ENCODE peak calls at places on chromosomes 11 and 22, in nine cellular contexts. M is psoas muscle; G is cardiac muscle cell; O is breast epithelium; A is ovary; Q is Peyer's patch; Y is prostate gland; I is CD8-positive, alpha-beta T cell; J is stomach. P is an unnamed sample.

GRCh38 chr22:38981005-38981658 is 1.0 kb upstream of the APOBEC3B start:
- DNase-seq in O (no peak), Y (peak; percentile 62), A (peak; percentile 59), G (peak; percentile 49), M (no peak), Q (no peak), I (no peak), J (no peak), P (peak; percentile 54)

GRCh38 chr11:68934666-68935065 is 31.0 kb downstream of the IGHMBP2 start:
- DNase-seq in J (no peak), I (no peak), Y (no peak), G (no peak), O (no peak), M (no peak), Q (no peak), A (no peak), P (no peak)

GRCh38 chr11:92793189-92793588 is 176.3 kb upstream of the MTNR1B start:
- DNase-seq in A (no peak), J (no peak), I (no peak), G (no peak), Y (no peak), M (no peak), Q (no peak), O (no peak), P (no peak)

GRCh38 chr22:36156515-36157419 is 3.8 kb downstream of the APOL3 start:
- DNase-seq in Q (peak; percentile 67), M (peak; percentile 90), J (peak; percentile 68), O (peak; percentile 82), Y (peak; percentile 66), I (peak; percentile 36), A (peak; percentile 93), G (peak; percentile 91), P (peak; percentile 28)

GRCh38 chr11:120133216-120134105 is 4.5 kb downstream of the TRIM29 start:
- DNase-seq in M (no peak), G (no peak), J (peak; percentile 17), Q (no peak), Y (no peak), O (peak; percentile 18), I (no peak), A (peak; percentile 2), P (peak; percentile 6)

GRCh38 chr22:32632650-32633049 is 158.0 kb downstream of the FBXO7 start:
- DNase-seq in M (no peak), O (no peak), A (no peak), Y (no peak), J (no peak), G (no peak), Q (no peak), I (no peak), P (no peak)

GRCh38 chr11:102806296-102806695 is 8.3 kb upstream of the MMP1 start:
- DNase-seq in Q (no peak), Y (no peak), J (no peak), I (no peak), M (no peak), G (peak; percentile 80), O (no peak), A (no peak), P (no peak)

GRCh38 chr11:125085301-125086081 is 22.4 kb downstream of the SLC37A2 start:
- DNase-seq in I (no peak), G (no peak), Q (peak; percentile 45), A (no peak), M (no peak), Y (no peak), J (no peak), O (no peak), P (no peak)

GRCh38 chr22:49593509-49593908 is 234.2 kb downstream of the BRD1 start:
- DNase-seq in Y (no peak), J (no peak), O (no peak), A (no peak), G (no peak), M (no peak), I (no peak), Q (no peak), P (no peak)

GRCh38 chr11:59866397-59866796 is at the start of gene TCN1:
- DNase-seq in M (no peak), O (peak; percentile 23), Q (no peak), A (no peak), Y (no peak), G (peak; percentile 3), I (no peak), J (no peak), P (no peak)

GRCh38 chr11:12001152-12001551 is 7.3 kb downstream of the DKK3 start:
- DNase-seq in O (no peak), I (no peak), J (no peak), A (no peak), Q (no peak), Y (no peak), G (no peak), M (no peak), P (no peak)

GRCh38 chr11:77322506-77322905 is 21.0 kb upstream of the GDPD4 start:
- DNase-seq in M (no peak), I (no peak), Y (no peak), Q (no peak), A (peak; percentile 50), J (no peak), G (peak; percentile 66), O (no peak), P (no peak)

DNA sequence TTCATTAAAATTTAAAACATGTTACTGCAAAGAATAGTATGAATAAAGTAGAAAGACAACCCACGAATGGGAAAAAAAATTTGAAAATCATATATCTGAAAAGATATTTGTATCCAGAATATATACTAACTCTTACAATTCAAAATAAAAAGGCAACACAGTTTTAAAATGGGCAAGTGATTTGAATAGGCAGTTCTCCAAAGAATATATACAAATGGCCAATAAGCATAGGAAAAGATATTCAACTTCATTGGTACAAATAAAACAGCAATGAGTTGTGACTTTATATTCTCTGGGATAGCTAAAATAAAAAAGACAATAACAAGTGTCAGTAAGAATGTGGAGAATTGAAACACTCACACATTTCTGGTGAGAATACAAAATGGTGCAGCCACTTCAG is 41.6 kb upstream of the FAM181B start:
- DNase-seq in Y (no peak), O (no peak), Q (no peak), G (no peak), M (no peak), J (no peak), I (no peak), A (no peak), P (no peak)
- H3K4me3 ChIP-seq in Y (no peak overlapping the region), O (no peak overlapping the region), Q (no peak overlapping the region), G (no peak overlapping the region), M (no peak overlapping the region), J (no peak overlapping the region), I (no peak overlapping the region), A (no peak overlapping the region), P (no peak overlapping the region)

GRCh38 chr11:2319791-2320481 is 18.1 kb downstream of the TSPAN32 start:
- DNase-seq in O (no peak), M (no peak), A (no peak), Y (no peak), G (no peak), J (peak; percentile 1), I (no peak), Q (no peak), P (no peak)
- H3K27me3 ChIP-seq in O (no peaks in the 10 kb centered on the region), M (no peaks in the 10 kb centered on the region), A (no peaks in the 10 kb centered on the region), Y (no peaks in the 10 kb centered on the region), G (no peaks in the 10 kb centered on the region), J (no peaks in the 10 kb centered on the region), I (no peaks in the 10 kb centered on the region), Q (no peaks in the 10 kb centered on the region), P (no peaks in the 10 kb centered on the region)

GRCh38 chr11:113159967-113160621 is 154.3 kb upstream of the TTC12 start:
- DNase-seq in M (no peak), I (no peak), Y (no peak), A (peak; percentile 70), G (peak; percentile 79), O (no peak), J (no peak), Q (no peak), P (peak; percentile 42)
- H3K4me3 ChIP-seq in M (no peak overlapping the region), I (no peak overlapping the region), Y (no peak overlapping the region), A (no peak overlapping the region), G (no peak overlapping the region), O (no peak overlapping the region), J (no peak overlapping the region), Q (no peak overlapping the region), P (no peak overlapping the region)

DNA sequence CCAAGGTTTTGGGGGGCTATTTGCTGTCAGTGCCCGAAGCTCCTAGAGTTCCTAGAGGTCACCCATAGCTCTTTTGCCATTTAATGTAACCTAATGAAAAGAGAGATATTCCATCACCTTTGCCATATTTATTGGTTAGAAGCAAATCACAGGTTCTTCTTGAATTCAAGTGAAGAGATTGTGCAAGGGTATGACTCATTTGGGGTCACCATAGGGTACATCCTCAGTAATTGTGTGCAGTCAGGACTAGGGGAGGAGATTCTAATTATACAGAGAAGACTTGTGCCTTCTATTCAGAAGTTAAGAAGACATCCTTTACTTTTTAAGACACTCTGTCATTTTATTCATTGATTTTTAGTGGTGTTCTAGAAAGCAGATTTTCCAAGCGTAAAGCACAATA is 6.9 kb upstream of the PRAME start:
- DNase-seq in J (no peak), M (no peak), A (no peak), G (peak; percentile 61), I (no peak), Y (no peak), O (no peak), Q (no peak), P (no peak)
- H3K27me3 ChIP-seq in J (peaks cover 40% of the 10 kb centered on the region), M (peaks cover 11% of the 10 kb centered on the region), A (no peaks in the 10 kb centered on the region), G (no peaks in the 10 kb centered on the region), I (no peaks in the 10 kb centered on the region), Y (no peaks in the 10 kb centered on the region), O (peaks cover 10% of the 10 kb centered on the region), Q (no peaks in the 10 kb centered on the region), P (no peaks in the 10 kb centered on the region)

GRCh38 chr11:31815743-31816466 is 4.8 kb upstream of the PAX6 start:
- DNase-seq in O (no peak), A (no peak), J (no peak), I (no peak), Y (no peak), M (no peak), G (no peak), Q (peak; percentile 47), P (no peak)
- H3K4me3 ChIP-seq in O (peak overlapping the region; percentile 8), A (no peak overlapping the region), J (peak overlapping the region; percentile 38), I (no peak overlapping the region), Y (no peak overlapping the region), M (peak overlapping the region; percentile 62), G (no peak overlapping the region), Q (peak overlapping the region; percentile 38), P (no peak overlapping the region)